ENCODE peak calls at places on chromosomes 16 and 17, in ten cellular contexts. Q is transverse colon; V is cardiac fibroblast; X is H7; W is AG04450; G is A549; J is fibroblast of lung; N is PC-3; P is mucosa of descending colon; H is CD8-positive, alpha-beta T cell. D is an unnamed sample.

GRCh38 chr16:4904108-4904941 is 32.6 kb downstream of the PPL start:
- DNase-seq in P (no peak), H (no peak), W (no peak), V (no peak), G (no peak), N (no peak), J (no peak), Q (no peak), X (peak), D (no peak)

GRCh38 chr17:31564883-31565297 is 173.4 kb downstream of the RAB11FIP4 start:
- DNase-seq in N (no peak), H (no peak), V (peak), J (peak), Q (no peak), X (peak), P (no peak), W (no peak), G (no peak), D (no peak)

GRCh38 chr17:8557176-8557806 is 73.2 kb downstream of the MYH10 start:
- DNase-seq in H (no peak), G (no peak), P (no peak), N (peak), V (peak), W (no peak), J (no peak), X (no peak), Q (no peak), D (no peak)

GRCh38 chr17:57740225-57740528 is 4.9 kb downstream of the CCDC182 start:
- DNase-seq in V (no peak), Q (no peak), G (no peak), W (no peak), H (no peak), J (no peak), P (no peak), N (no peak), X (no peak), D (no peak)

GRCh38 chr16:7772722-7773121 is 440.1 kb downstream of the RBFOX1 start:
- DNase-seq in V (no peak), Q (no peak), P (no peak), W (no peak), G (no peak), N (no peak), X (no peak), J (no peak), H (no peak), D (no peak)

GRCh38 chr16:79597775-79598174 is 2.8 kb downstream of the MAF start:
- DNase-seq in V (no peak), J (no peak), Q (no peak), X (no peak), W (no peak), N (no peak), P (no peak), G (no peak), H (no peak), D (no peak)

GRCh38 chr17:27351741-27352140 is 57.8 kb downstream of the WSB1 start:
- DNase-seq in N (no peak), G (no peak), H (no peak), P (no peak), W (no peak), J (peak), V (peak), X (no peak), Q (no peak), D (no peak)

GRCh38 chr16:30112197-30113030 is 923 bp downstream of the GDPD3 start:
- DNase-seq in H (peak), Q (peak), J (peak), W (no peak), P (peak), G (peak), V (peak), N (peak), X (peak), D (no peak)

GRCh38 chr17:7842950-7843535 is 9.0 kb downstream of the KDM6B start:
- DNase-seq in X (peak), J (peak), V (peak), N (no peak), W (peak), P (peak), G (peak), H (peak), Q (peak), D (peak)

GRCh38 chr16:70438325-70438982 is 446 bp downstream of the ST3GAL2 start:
- DNase-seq in V (no peak), G (no peak), N (no peak), W (no peak), H (no peak), P (peak), J (no peak), X (no peak), Q (peak), D (no peak)

GRCh38 chr16:12639044-12639443 is 164.6 kb downstream of the CPPED1 start:
- DNase-seq in Q (no peak), J (no peak), P (no peak), V (no peak), G (no peak), X (no peak), H (no peak), W (no peak), N (no peak), D (peak)

GRCh38 chr16:27920391-27920891 is 143.1 kb downstream of the GSG1L start:
- DNase-seq in P (no peak), V (no peak), N (peak), H (no peak), G (peak), X (peak), W (no peak), J (no peak), Q (no peak), D (no peak)

GRCh38 chr16:53129281-53130192 is 74.7 kb downstream of the CHD9 start:
- DNase-seq in P (no peak), J (peak), X (no peak), G (no peak), Q (no peak), W (peak), H (no peak), N (peak), V (peak), D (peak)

GRCh38 chr17:6279659-6280058 is 155.3 kb downstream of the AIPL1 start:
- DNase-seq in H (no peak), J (no peak), N (peak), G (no peak), Q (peak), X (peak), W (no peak), V (no peak), P (no peak), D (no peak)

GRCh38 chr17:8322078-8322477 is 12.0 kb downstream of the ARHGEF15 start:
- DNase-seq in X (no peak), J (no peak), N (no peak), W (no peak), P (no peak), Q (no peak), V (no peak), H (no peak), G (no peak), D (no peak)

GRCh38 chr17:57899822-57900221 is 50.0 kb upstream of the MRPS23 start:
- DNase-seq in P (peak), H (no peak), G (no peak), Q (peak), X (no peak), J (no peak), N (peak), W (no peak), V (no peak), D (no peak)

GRCh38 chr17:76866774-76867577 is 1.2 kb upstream of the MGAT5B start:
- DNase-seq in W (no peak), J (peak), Q (no peak), V (peak), N (peak), G (no peak), P (no peak), H (no peak), X (no peak), D (peak)

GRCh38 chr17:65278050-65278819 is 141.1 kb downstream of the RGS9 start:
- DNase-seq in X (peak), Q (peak), P (peak), V (peak), H (peak), J (peak), G (peak), N (peak), W (no peak), D (peak)

GRCh38 chr16:85448557-85449194 is 164.4 kb upstream of the GSE1 start:
- DNase-seq in X (peak), W (no peak), N (no peak), P (peak), H (peak), G (no peak), Q (peak), J (no peak), V (no peak), D (peak)

GRCh38 chr17:49575524-49576120 is at the start of gene NXPH3:
- DNase-seq in H (peak), V (peak), Q (peak), G (peak), W (no peak), N (peak), X (peak), J (peak), P (peak), D (no peak)

GRCh38 chr16:7597677-7598076 is 265.0 kb downstream of the RBFOX1 start:
- DNase-seq in N (no peak), V (no peak), H (no peak), P (no peak), G (no peak), Q (no peak), X (no peak), J (no peak), W (no peak), D (peak)

GRCh38 chr16:67537636-67538591 is 9.3 kb downstream of the RIPOR1 start:
- DNase-seq in X (peak), V (peak), W (no peak), N (no peak), H (peak), P (peak), G (no peak), J (no peak), Q (peak), D (no peak)

GRCh38 chr17:70584255-70584654 is 414.9 kb downstream of the KCNJ2 start:
- DNase-seq in X (no peak), N (no peak), J (no peak), W (no peak), H (no peak), Q (no peak), G (no peak), P (no peak), V (no peak), D (no peak)

GRCh38 chr17:27762527-27763305 is 37.6 kb downstream of the NOS2 start:
- DNase-seq in P (no peak), X (peak), V (peak), G (no peak), Q (no peak), N (peak), W (no peak), J (peak), H (no peak), D (no peak)

GRCh38 chr17:45575126-45575885 is 84.8 kb upstream of the PLEKHM1 start:
- DNase-seq in H (no peak), Q (no peak), W (no peak), N (no peak), G (no peak), V (no peak), J (no peak), P (no peak), X (no peak), D (no peak)

GRCh38 chr17:16887523-16888095 is 84.3 kb downstream of the TNFRSF13B start:
- DNase-seq in V (no peak), P (no peak), G (no peak), J (no peak), H (no peak), W (no peak), N (no peak), X (no peak), Q (no peak), D (no peak)

GRCh38 chr16:3576211-3576610 is 992 bp downstream of the NLRC3 start:
- DNase-seq in W (no peak), J (no peak), X (peak), V (no peak), G (no peak), P (no peak), N (no peak), H (peak), Q (no peak), D (no peak)

GRCh38 chr17:82216301-82217119 is 3.9 kb upstream of the CCDC57 start:
- DNase-seq in H (peak), Q (peak), X (peak), P (peak), N (peak), V (peak), J (peak), G (no peak), W (no peak), D (no peak)

GRCh38 chr17:74149597-74150427 is 53.7 kb upstream of the RPL38 start:
- DNase-seq in H (no peak), V (no peak), G (no peak), J (no peak), Q (no peak), N (no peak), P (no peak), W (no peak), X (no peak), D (no peak)

DNA sequence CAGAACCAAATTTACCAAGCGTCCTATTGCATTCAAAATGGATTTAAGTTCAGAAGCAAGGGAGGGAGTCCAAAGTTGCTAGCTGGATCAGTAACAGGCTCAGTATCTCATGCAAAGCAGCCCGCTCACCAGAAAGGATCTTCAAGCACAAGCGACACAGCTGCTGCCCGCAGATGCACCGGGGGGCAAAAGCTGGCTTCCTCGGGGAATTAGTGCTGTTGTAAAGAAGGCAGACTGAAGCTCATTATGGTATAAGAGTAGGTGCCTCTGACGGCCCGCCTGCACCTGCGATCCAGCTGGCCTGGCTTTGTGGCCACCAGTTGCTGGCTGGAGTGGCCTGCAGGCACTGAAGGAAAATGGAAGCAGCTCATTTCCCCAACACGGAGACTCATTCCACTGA is 128.4 kb upstream of the RCVRN start:
- DNase-seq in V (no peak), W (no peak), P (no peak), N (no peak), J (no peak), Q (no peak), X (no peak), H (no peak), G (no peak), D (no peak)
- H3K4me3 ChIP-seq in V (no peak), W (no peak), P (no peak), N (no peak), J (no peak), Q (no peak), X (no peak), H (no peak), G (no peak), D (no peak)

DNA sequence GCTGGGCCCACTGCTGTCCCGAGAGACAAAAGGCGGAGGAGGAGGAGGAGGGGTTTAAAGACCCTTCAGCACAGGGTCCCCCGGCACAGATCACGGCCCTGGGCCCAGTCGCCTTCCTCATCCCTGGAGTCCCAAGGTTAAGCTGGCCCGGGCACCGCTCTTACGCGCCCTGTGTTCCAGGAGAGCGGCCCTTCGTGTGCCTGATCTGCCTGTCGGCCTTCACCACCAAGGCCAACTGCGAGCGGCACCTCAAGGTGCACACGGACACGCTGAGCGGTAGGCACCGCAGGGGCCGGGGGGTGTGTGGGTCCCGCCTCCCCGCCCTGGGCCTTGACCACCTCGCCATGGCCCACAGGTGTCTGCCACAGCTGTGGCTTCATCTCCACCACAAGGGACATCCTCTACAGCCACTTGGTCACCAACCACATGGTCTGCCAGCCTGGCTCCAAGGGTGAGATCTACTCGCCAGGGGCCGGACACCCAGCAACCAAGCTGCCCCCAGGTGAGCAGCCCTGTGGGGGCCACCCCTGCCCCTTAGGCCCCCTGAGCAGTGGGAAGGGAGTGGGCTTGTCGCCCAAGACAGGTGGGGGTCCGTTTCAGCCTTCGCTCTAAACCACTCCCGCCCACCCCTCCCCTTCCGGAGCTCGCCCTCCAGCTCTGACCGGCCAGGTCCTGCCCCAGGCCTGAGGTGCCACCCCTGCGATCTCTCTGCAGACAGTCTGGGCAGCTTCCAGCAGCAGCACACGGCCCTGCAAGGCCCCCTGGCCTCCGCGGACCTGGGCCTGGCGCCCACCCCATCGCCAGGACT is 37.6 kb upstream of the ZC3H18 start:
- DNase-seq in X (no peak), Q (no peak), H (no peak), G (no peak), P (no peak), N (no peak), V (no peak), W (no peak), J (no peak), D (no peak)
- H3K4me3 ChIP-seq in X (peak), Q (no peak), H (no peak), G (no peak), P (no peak), N (peak), V (no peak), W (no peak), J (peak), D (peak)

DNA sequence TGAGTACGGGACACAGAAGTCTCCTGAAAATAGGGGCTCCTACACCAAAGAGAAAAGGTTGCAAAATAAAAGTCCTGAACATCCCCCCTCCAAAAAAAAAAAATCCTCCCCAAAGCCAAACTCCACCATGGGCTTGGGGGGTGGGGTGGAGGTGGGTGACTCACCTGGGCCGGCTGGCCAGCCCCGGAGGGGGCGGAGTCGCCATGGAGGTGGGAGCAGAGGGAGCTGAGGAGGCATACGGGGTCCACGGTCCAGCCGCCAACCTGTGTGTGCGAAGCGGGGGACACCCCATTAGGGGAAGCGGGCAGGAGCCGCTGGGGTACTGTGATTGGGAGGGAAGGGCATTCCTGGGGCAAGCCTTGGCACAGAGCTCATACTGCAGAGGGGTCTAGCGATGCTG is 31.0 kb downstream of the SRCIN1 start:
- DNase-seq in H (no peak), J (no peak), W (no peak), X (peak), V (no peak), G (no peak), Q (no peak), P (no peak), N (no peak), D (no peak)
- H3K4me3 ChIP-seq in H (no peak), J (no peak), W (no peak), X (no peak), V (no peak), G (no peak), Q (no peak), P (no peak), N (no peak), D (no peak)

DNA sequence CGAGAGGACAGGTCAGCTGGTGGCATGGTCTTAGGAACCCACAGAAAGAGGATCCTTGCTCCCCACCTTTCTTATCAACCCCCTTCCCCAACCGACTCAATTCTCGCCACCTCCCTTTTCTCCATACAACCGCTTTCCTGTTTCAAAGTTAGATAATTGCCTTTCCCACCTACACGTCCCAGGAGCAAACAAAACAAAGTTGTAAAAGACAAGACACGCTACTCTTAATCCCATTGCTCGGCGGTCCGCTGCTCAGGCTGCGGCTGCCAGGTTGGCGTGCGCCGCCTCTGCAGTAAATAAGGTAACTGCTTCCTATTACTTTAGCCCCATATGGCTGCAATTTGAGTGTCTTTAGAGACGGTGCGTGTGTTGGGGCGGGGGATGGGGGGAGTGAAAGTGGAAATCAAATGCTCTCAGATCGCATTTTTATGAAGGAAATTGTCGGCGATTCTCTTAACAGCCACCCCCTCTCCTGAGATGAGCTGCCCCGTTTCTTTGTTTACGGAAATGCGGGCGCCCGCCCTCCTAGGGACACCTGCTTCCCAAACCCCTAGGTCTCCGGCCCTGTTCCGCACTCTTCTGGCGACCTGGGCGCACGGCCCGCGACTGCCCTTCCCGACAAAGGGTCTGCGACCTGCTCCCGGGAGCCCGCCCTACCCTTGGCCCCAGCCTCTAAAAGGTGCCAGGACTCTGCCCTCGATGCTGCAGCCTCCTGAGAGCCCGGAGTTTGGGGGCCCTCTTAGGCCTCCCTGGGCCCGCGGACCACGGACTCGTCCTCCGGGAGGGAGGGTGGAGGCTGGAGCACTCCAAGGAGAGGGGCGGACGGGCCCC is 3.7 kb upstream of the CBX8 start:
- DNase-seq in X (peak), G (no peak), P (no peak), Q (peak), W (no peak), N (peak), H (no peak), J (peak), V (peak), D (no peak)
- H3K4me3 ChIP-seq in X (peak), G (no peak), P (no peak), Q (no peak), W (no peak), N (peak), H (no peak), J (no peak), V (no peak), D (no peak)

GRCh38 chr17:78359936-78360370 is at the start of gene SOCS3:
- DNase-seq in V (peak), X (peak), J (peak), H (peak), G (peak), P (peak), N (peak), Q (peak), W (peak), D (peak)
- H3K4me3 ChIP-seq in V (peak), X (peak), J (peak), H (peak), G (peak), P (peak), N (peak), Q (peak), W (peak), D (peak)

GRCh38 chr16:788399-789126 is at the start of gene CHTF18:
- DNase-seq in W (peak), X (peak), V (peak), H (peak), J (peak), N (peak), P (peak), Q (peak), G (peak), D (peak)

GRCh38 chr16:789451-789850 is 1.0 kb downstream of the CHTF18 start:
- DNase-seq in J (no peak), N (no peak), P (no peak), Q (no peak), X (no peak), H (no peak), V (no peak), G (no peak), W (no peak), D (no peak)

GRCh38 chr16:790086-790485 is 1.7 kb downstream of the CHTF18 start:
- DNase-seq in N (no peak), Q (no peak), H (no peak), G (no peak), V (no peak), X (no peak), J (no peak), W (no peak), P (no peak), D (no peak)

GRCh38 chr16:787261-787966 is 767 bp downstream of the RPUSD1 start:
- DNase-seq in X (no peak), N (no peak), W (no peak), Q (peak), G (no peak), J (no peak), V (no peak), P (no peak), H (no peak), D (no peak)

GRCh38 chr16:787978-788398 is at the start of gene RPUSD1:
- DNase-seq in V (no peak), H (no peak), W (no peak), N (no peak), G (no peak), J (peak), X (no peak), Q (no peak), P (no peak), D (no peak)
- H3K4me3 ChIP-seq in V (peak), H (peak), W (peak), N (peak), G (peak), J (peak), X (peak), Q (peak), P (peak), D (peak)

GRCh38 chr17:62628845-62629555 is 1.5 kb downstream of the MRC2 start:
- DNase-seq in P (no peak), N (no peak), X (peak), V (peak), W (no peak), Q (no peak), J (peak), H (no peak), G (no peak), D (no peak)
- H3K4me3 ChIP-seq in P (no peak), N (peak), X (peak), V (peak), W (peak), Q (no peak), J (peak), H (peak), G (peak), D (peak)